ENCODE peak calls at places on chromosomes 2 and 18, in seven cellular contexts. One of them, this sample, is unnamed.

GRCh38 chr2:4445821-4446220 is 742.4 kb downstream of the DCDC2C start:
- DNase-seq in thyroid gland: no peak
- DNase-seq in AG04450: no peak
- DNase-seq in HFF-Myc: no peak
- DNase-seq in AG04449: no peak
- DNase-seq in A549: no peak
- DNase-seq in breast epithelium: no peak
- DNase-seq in this sample: no peak

GRCh38 chr18:50726960-50727589 is 92.7 kb downstream of the MRO start:
- DNase-seq in thyroid gland: no peak
- DNase-seq in AG04450: no peak
- DNase-seq in HFF-Myc: no peak
- DNase-seq in AG04449: no peak
- DNase-seq in A549: no peak
- DNase-seq in breast epithelium: no peak
- DNase-seq in this sample: no peak

GRCh38 chr2:168241208-168241607 is 6.2 kb downstream of the STK39 start:
- DNase-seq in thyroid gland: no peak
- DNase-seq in AG04450: no peak
- DNase-seq in HFF-Myc: no peak
- DNase-seq in AG04449: no peak
- DNase-seq in A549: no peak
- DNase-seq in breast epithelium: no peak
- DNase-seq in this sample: no peak

GRCh38 chr2:10721344-10722251 is at the start of gene ATP6V1C2:
- DNase-seq in thyroid gland: peak
- DNase-seq in AG04450: no peak
- DNase-seq in HFF-Myc: no peak
- DNase-seq in AG04449: no peak
- DNase-seq in A549: no peak
- DNase-seq in breast epithelium: no peak
- DNase-seq in this sample: no peak

GRCh38 chr2:77513191-77513590 is 9.0 kb downstream of the LRRTM4 start:
- DNase-seq in thyroid gland: no peak
- DNase-seq in AG04450: no peak
- DNase-seq in HFF-Myc: no peak
- DNase-seq in AG04449: no peak
- DNase-seq in A549: peak
- DNase-seq in breast epithelium: no peak
- DNase-seq in this sample: no peak

GRCh38 chr2:18441583-18441982 is 118.9 kb downstream of the RDH14 start:
- DNase-seq in thyroid gland: no peak
- DNase-seq in AG04450: no peak
- DNase-seq in HFF-Myc: no peak
- DNase-seq in AG04449: no peak
- DNase-seq in A549: no peak
- DNase-seq in breast epithelium: no peak
- DNase-seq in this sample: no peak

GRCh38 chr2:197675711-197676188 is 363 bp upstream of the RFTN2 start:
- DNase-seq in thyroid gland: no peak
- DNase-seq in AG04450: peak
- DNase-seq in HFF-Myc: no peak
- DNase-seq in AG04449: peak
- DNase-seq in A549: no peak
- DNase-seq in breast epithelium: no peak
- DNase-seq in this sample: no peak

GRCh38 chr2:201406077-201406662 is 45.1 kb downstream of the TRAK2 start:
- DNase-seq in thyroid gland: peak
- DNase-seq in AG04450: peak
- DNase-seq in HFF-Myc: peak
- DNase-seq in AG04449: peak
- DNase-seq in A549: no peak
- DNase-seq in breast epithelium: no peak
- DNase-seq in this sample: peak

GRCh38 chr2:74834806-74835755 is 1.2 kb downstream of the HK2 start:
- DNase-seq in thyroid gland: peak
- DNase-seq in AG04450: no peak
- DNase-seq in HFF-Myc: no peak
- DNase-seq in AG04449: no peak
- DNase-seq in A549: no peak
- DNase-seq in breast epithelium: no peak
- DNase-seq in this sample: no peak

GRCh38 chr18:73638709-73639108 is 508.9 kb downstream of the FBXO15 start:
- DNase-seq in thyroid gland: no peak
- DNase-seq in AG04450: no peak
- DNase-seq in HFF-Myc: peak
- DNase-seq in AG04449: no peak
- DNase-seq in A549: no peak
- DNase-seq in breast epithelium: no peak
- DNase-seq in this sample: peak

GRCh38 chr2:55120634-55121359 is 70.5 kb upstream of the RTN4 start:
- DNase-seq in thyroid gland: no peak
- DNase-seq in AG04450: no peak
- DNase-seq in HFF-Myc: no peak
- DNase-seq in AG04449: no peak
- DNase-seq in A549: no peak
- DNase-seq in breast epithelium: no peak
- DNase-seq in this sample: no peak

GRCh38 chr2:21770787-21771186 is 647.0 kb downstream of the TDRD15 start:
- DNase-seq in thyroid gland: no peak
- DNase-seq in AG04450: no peak
- DNase-seq in HFF-Myc: no peak
- DNase-seq in AG04449: no peak
- DNase-seq in A549: no peak
- DNase-seq in breast epithelium: no peak
- DNase-seq in this sample: no peak

GRCh38 chr2:21772624-21773023 is 648.9 kb downstream of the TDRD15 start:
- DNase-seq in thyroid gland: no peak
- DNase-seq in AG04450: peak
- DNase-seq in HFF-Myc: peak
- DNase-seq in AG04449: peak
- DNase-seq in A549: no peak
- DNase-seq in breast epithelium: no peak
- DNase-seq in this sample: peak

GRCh38 chr2:21774691-21775090 is 650.9 kb downstream of the TDRD15 start:
- DNase-seq in thyroid gland: no peak
- DNase-seq in AG04450: no peak
- DNase-seq in HFF-Myc: no peak
- DNase-seq in AG04449: no peak
- DNase-seq in A549: no peak
- DNase-seq in breast epithelium: no peak
- DNase-seq in this sample: no peak

GRCh38 chr2:21773168-21773567 is 649.4 kb downstream of the TDRD15 start:
- DNase-seq in thyroid gland: no peak
- DNase-seq in AG04450: no peak
- DNase-seq in HFF-Myc: no peak
- DNase-seq in AG04449: no peak
- DNase-seq in A549: no peak
- DNase-seq in breast epithelium: no peak
- DNase-seq in this sample: no peak
- H3K4me3 ChIP-seq in thyroid gland: no peak
- H3K4me3 ChIP-seq in AG04450: no peak
- H3K4me3 ChIP-seq in HFF-Myc: no peak
- H3K4me3 ChIP-seq in AG04449: no peak
- H3K4me3 ChIP-seq in A549: no peak
- H3K4me3 ChIP-seq in breast epithelium: no peak
- H3K4me3 ChIP-seq in this sample: no peak

GRCh38 chr2:132390076-132390475 is 26.5 kb upstream of the GPR39 start:
- DNase-seq in thyroid gland: no peak
- DNase-seq in AG04450: no peak
- DNase-seq in HFF-Myc: no peak
- DNase-seq in AG04449: no peak
- DNase-seq in A549: no peak
- DNase-seq in breast epithelium: no peak
- DNase-seq in this sample: no peak

GRCh38 chr2:132391381-132391780 is 25.2 kb upstream of the GPR39 start:
- DNase-seq in thyroid gland: peak
- DNase-seq in AG04450: no peak
- DNase-seq in HFF-Myc: no peak
- DNase-seq in AG04449: no peak
- DNase-seq in A549: no peak
- DNase-seq in breast epithelium: no peak
- DNase-seq in this sample: no peak

GRCh38 chr2:132387126-132387525 is 29.5 kb upstream of the GPR39 start:
- DNase-seq in thyroid gland: no peak
- DNase-seq in AG04450: no peak
- DNase-seq in HFF-Myc: no peak
- DNase-seq in AG04449: no peak
- DNase-seq in A549: no peak
- DNase-seq in breast epithelium: no peak
- DNase-seq in this sample: no peak

DNA sequence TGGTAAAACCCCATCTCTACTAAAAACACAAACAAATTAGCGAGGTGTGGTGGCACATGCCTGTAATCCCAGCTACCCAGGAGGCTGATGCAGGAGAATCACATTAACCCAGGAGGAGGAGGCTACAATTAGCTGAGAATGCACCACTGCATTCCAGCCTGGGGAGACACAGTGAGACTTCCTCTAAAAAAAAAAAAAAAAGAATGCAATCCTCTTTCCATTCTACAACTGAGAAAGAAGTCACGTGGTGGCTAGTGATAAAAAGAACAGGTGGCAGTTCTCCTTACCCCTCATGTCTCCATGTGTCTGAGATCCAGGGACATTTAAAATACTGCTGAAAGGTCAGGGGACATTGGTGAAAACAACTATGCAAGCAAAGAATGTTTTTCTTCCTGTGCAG is 24.4 kb upstream of the GPR39 start:
- DNase-seq in thyroid gland: no peak
- DNase-seq in AG04450: no peak
- DNase-seq in HFF-Myc: no peak
- DNase-seq in AG04449: no peak
- DNase-seq in A549: no peak
- DNase-seq in breast epithelium: no peak
- DNase-seq in this sample: no peak
- TF ChIP-seq CTCF in thyroid gland: no peak
- TF ChIP-seq CTCF in AG04450: no peak
- TF ChIP-seq CTCF in HFF-Myc: no peak
- TF ChIP-seq CTCF in AG04449: no peak
- TF ChIP-seq CTCF in A549: no peak
- TF ChIP-seq CTCF in breast epithelium: no peak
- TF ChIP-seq CTCF in this sample: no peak

GRCh38 chr2:238287702-238288649 is at the start of gene PER2:
- DNase-seq in thyroid gland: peak
- DNase-seq in AG04450: peak
- DNase-seq in HFF-Myc: peak
- DNase-seq in AG04449: peak
- DNase-seq in A549: peak
- DNase-seq in breast epithelium: peak
- DNase-seq in this sample: peak

GRCh38 chr2:238285653-238286082 is 2.7 kb downstream of the PER2 start:
- DNase-seq in thyroid gland: peak
- DNase-seq in AG04450: peak
- DNase-seq in HFF-Myc: peak
- DNase-seq in AG04449: peak
- DNase-seq in A549: peak
- DNase-seq in breast epithelium: peak
- DNase-seq in this sample: peak

GRCh38 chr2:238286551-238286950 is 1.9 kb downstream of the PER2 start:
- DNase-seq in thyroid gland: peak
- DNase-seq in AG04450: peak
- DNase-seq in HFF-Myc: peak
- DNase-seq in AG04449: no peak
- DNase-seq in A549: peak
- DNase-seq in breast epithelium: peak
- DNase-seq in this sample: peak

GRCh38 chr2:238286095-238286494 is 2.3 kb downstream of the PER2 start:
- DNase-seq in thyroid gland: no peak
- DNase-seq in AG04450: no peak
- DNase-seq in HFF-Myc: no peak
- DNase-seq in AG04449: no peak
- DNase-seq in A549: no peak
- DNase-seq in breast epithelium: no peak
- DNase-seq in this sample: no peak

GRCh38 chr2:238286987-238287386 is 1.4 kb downstream of the PER2 start:
- DNase-seq in thyroid gland: no peak
- DNase-seq in AG04450: no peak
- DNase-seq in HFF-Myc: no peak
- DNase-seq in AG04449: no peak
- DNase-seq in A549: no peak
- DNase-seq in breast epithelium: peak
- DNase-seq in this sample: no peak
- H3K4me3 ChIP-seq in thyroid gland: no peak
- H3K4me3 ChIP-seq in AG04450: peak
- H3K4me3 ChIP-seq in HFF-Myc: peak
- H3K4me3 ChIP-seq in AG04449: no peak
- H3K4me3 ChIP-seq in A549: peak
- H3K4me3 ChIP-seq in breast epithelium: peak
- H3K4me3 ChIP-seq in this sample: no peak

GRCh38 chr2:151071382-151071781 is 190.3 kb downstream of the RBM43 start:
- DNase-seq in thyroid gland: peak
- DNase-seq in AG04450: no peak
- DNase-seq in HFF-Myc: no peak
- DNase-seq in AG04449: no peak
- DNase-seq in A549: peak
- DNase-seq in breast epithelium: no peak
- DNase-seq in this sample: no peak
- TF ChIP-seq CTCF in thyroid gland: no peak
- TF ChIP-seq CTCF in AG04450: peak
- TF ChIP-seq CTCF in HFF-Myc: peak
- TF ChIP-seq CTCF in AG04449: peak
- TF ChIP-seq CTCF in A549: peak
- TF ChIP-seq CTCF in breast epithelium: no peak
- TF ChIP-seq CTCF in this sample: peak

GRCh38 chr18:49487711-49488310 is 777 bp upstream of the C18orf32 start:
- DNase-seq in thyroid gland: no peak
- DNase-seq in AG04450: no peak
- DNase-seq in HFF-Myc: no peak
- DNase-seq in AG04449: no peak
- DNase-seq in A549: no peak
- DNase-seq in breast epithelium: no peak
- DNase-seq in this sample: no peak
- H3K4me3 ChIP-seq in thyroid gland: no peak
- H3K4me3 ChIP-seq in AG04450: peak
- H3K4me3 ChIP-seq in HFF-Myc: peak
- H3K4me3 ChIP-seq in AG04449: peak
- H3K4me3 ChIP-seq in A549: peak
- H3K4me3 ChIP-seq in breast epithelium: peak
- H3K4me3 ChIP-seq in this sample: no peak

DNA sequence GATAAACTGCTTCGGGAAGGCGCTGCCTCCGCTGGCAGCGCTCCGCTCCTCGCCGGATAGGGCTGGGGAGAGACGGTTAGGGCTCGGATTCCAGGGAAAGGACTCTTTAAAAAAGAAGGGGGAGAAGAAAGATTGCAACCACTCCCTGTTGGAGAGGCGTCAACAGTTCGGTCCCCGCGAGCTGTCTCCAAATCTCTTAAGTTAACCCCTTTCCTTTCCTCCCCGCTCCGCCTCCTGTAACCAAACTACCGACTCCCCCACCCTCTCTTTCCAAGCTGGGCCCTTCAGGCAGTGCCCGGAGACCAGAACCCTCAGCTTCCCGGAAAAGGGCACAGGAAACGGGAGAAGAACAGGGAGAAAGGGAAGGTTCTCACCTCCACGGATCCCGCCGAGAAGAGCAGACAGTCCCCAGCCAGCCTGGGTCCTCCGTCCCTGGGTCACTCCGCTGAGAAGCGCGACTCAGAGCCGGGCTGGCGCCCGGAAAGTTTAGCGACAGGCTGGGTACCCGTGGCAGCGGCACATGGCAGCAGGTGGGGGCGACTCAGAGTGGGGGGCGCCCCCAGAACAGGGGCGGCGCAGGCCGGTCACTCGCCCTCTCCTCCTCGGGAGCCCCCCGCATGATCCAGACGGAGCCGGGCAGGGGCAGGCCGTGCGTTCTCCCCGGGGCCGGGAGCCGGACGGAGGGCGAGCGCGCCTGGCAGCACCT is 662 bp downstream of the FZD5 start:
- DNase-seq in thyroid gland: peak
- DNase-seq in AG04450: no peak
- DNase-seq in HFF-Myc: no peak
- DNase-seq in AG04449: no peak
- DNase-seq in A549: peak
- DNase-seq in breast epithelium: no peak
- DNase-seq in this sample: no peak
- TF ChIP-seq CTCF in thyroid gland: no peak
- TF ChIP-seq CTCF in AG04450: no peak
- TF ChIP-seq CTCF in HFF-Myc: no peak
- TF ChIP-seq CTCF in AG04449: no peak
- TF ChIP-seq CTCF in A549: no peak
- TF ChIP-seq CTCF in breast epithelium: no peak
- TF ChIP-seq CTCF in this sample: peak

This sample was measured in BJ.